ENCODE peak calls at places on chromosomes 2 and 18, in six cellular contexts. H is HCT116, W is HepG2, E is K562, U is GM12878, S is SK-N-SH. V is an unnamed sample.
A peak's percentile ranks its signal among the peaks of the same experiment; 100 is the strongest.

GRCh38 chr2:165113414-165113813 is 90.4 kb downstream of the SCN3A start:
- DNase-seq in H (no peak), W (no peak), E (no peak), U (no peak), S (peak; percentile 30), V (no peak)

GRCh38 chr2:215301994-215302393 is 9.9 kb upstream of the ATIC start:
- DNase-seq in H (no peak), W (no peak), E (no peak), U (no peak), S (no peak), V (no peak)

GRCh38 chr2:85537600-85538506 is 1.1 kb upstream of the MAT2A start:
- DNase-seq in H (no peak), W (peak; percentile 78), E (peak; percentile 32), U (no peak), S (peak; percentile 72), V (peak; percentile 56)

GRCh38 chr2:37634914-37635358 is 36.5 kb downstream of the CDC42EP3 start:
- DNase-seq in H (no peak), W (no peak), E (no peak), U (no peak), S (no peak), V (no peak)

GRCh38 chr18:47613929-47614328 is 316.5 kb downstream of the SMAD2 start:
- DNase-seq in H (no peak), W (no peak), E (no peak), U (no peak), S (no peak), V (no peak)

GRCh38 chr2:75465317-75465998 is 95.3 kb downstream of the EVA1A start:
- DNase-seq in H (no peak), W (peak; percentile 61), E (no peak), U (no peak), S (peak; percentile 15), V (no peak)

GRCh38 chr2:160205511-160205910 is 5.4 kb upstream of the ITGB6 start:
- DNase-seq in H (peak; percentile 99), W (peak; percentile 36), E (no peak), U (no peak), S (no peak), V (no peak)

GRCh38 chr2:111250448-111251030 is 129.8 kb downstream of the BCL2L11 start:
- DNase-seq in H (no peak), W (peak; percentile 40), E (no peak), U (no peak), S (no peak), V (no peak)

GRCh38 chr18:54119524-54120019 is 104.9 kb downstream of the MBD2 start:
- DNase-seq in H (peak; percentile 55), W (peak; percentile 55), E (peak; percentile 18), U (peak; percentile 59), S (peak; percentile 30), V (peak; percentile 54)

GRCh38 chr2:95314964-95315611 is 17.9 kb downstream of the KCNIP3 start:
- DNase-seq in H (peak; percentile 32), W (peak; percentile 36), E (peak; percentile 44), U (no peak), S (peak; percentile 85), V (peak; percentile 23)

GRCh38 chr18:36561046-36561445 is 263.5 kb downstream of the FHOD3 start:
- DNase-seq in H (no peak), W (no peak), E (peak; percentile 3), U (no peak), S (no peak), V (no peak)

DNA sequence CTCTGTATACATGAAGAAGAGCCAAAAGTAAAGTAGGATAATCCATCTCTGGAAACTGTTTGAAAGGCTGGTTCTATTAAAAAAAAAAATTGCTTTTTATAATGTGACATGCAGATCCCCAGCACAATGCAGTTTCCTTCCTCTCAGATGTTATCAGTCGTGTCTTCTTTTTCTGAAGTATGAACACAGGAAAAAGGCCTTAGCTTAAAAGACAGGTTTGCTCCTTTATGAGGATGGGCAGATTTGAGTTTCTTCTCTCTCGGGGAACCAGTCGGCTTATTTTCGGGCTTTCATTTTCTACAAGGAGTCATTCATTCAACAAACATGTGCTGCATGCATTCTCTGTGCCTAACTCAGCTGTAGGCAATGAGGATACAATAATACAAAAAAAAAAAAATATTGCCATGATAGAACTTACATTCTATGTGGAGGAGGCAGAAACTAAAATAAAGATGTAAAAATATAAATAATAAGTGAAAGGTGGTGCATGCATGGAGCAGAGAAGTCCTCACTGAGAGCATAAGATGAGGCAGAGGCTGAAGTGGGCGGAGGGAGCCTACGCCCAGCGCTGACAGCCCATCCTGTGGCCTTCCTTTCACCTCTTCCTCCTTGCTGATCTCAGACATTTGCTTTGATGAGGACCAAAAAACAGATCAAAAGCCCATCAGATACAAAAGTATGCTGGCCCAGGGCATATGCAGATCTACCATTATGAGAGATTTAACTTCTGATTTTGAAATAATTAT is at the start of gene CD226:
- DNase-seq in H (no peak), W (no peak), E (no peak), U (no peak), S (no peak), V (no peak)
- H3K9ac ChIP-seq in H (no peak within 1 kb of the TSS), W (no peak within 1 kb of the TSS), E (no peak within 1 kb of the TSS), U (peak within 1 kb of the TSS; percentile 73), S (no peak within 1 kb of the TSS), V (no peak within 1 kb of the TSS)

GRCh38 chr2:237913193-237913917 is 53.5 kb upstream of the UBE2F start:
- DNase-seq in H (no peak), W (no peak), E (no peak), U (no peak), S (no peak), V (no peak)

GRCh38 chr2:237917696-237918374 is 49.0 kb upstream of the UBE2F start:
- DNase-seq in H (no peak), W (no peak), E (no peak), U (no peak), S (no peak), V (no peak)

GRCh38 chr2:237916296-237916695 is 50.5 kb upstream of the UBE2F start:
- DNase-seq in H (no peak), W (no peak), E (no peak), U (no peak), S (no peak), V (no peak)

GRCh38 chr2:237912271-237913192 is 53.1 kb downstream of the RAMP1 start:
- DNase-seq in H (no peak), W (no peak), E (no peak), U (no peak), S (no peak), V (no peak)

GRCh38 chr2:237915576-237915975 is 51.2 kb upstream of the UBE2F start:
- DNase-seq in H (no peak), W (no peak), E (no peak), U (no peak), S (no peak), V (no peak)
- TF ChIP-seq MAX in H (no peak), W (no peak), E (no peak), U (no peak), S (no peak), V (no peak)

GRCh38 chr2:69767034-69767433 is 25.1 kb downstream of the ANXA4 start:
- DNase-seq in H (no peak), W (no peak), E (no peak), U (no peak), S (no peak), V (no peak)

GRCh38 chr2:69766014-69766413 is 24.1 kb downstream of the ANXA4 start:
- DNase-seq in H (no peak), W (no peak), E (no peak), U (no peak), S (no peak), V (no peak)

GRCh38 chr2:69768217-69768616 is 26.3 kb downstream of the ANXA4 start:
- DNase-seq in H (no peak), W (no peak), E (no peak), U (no peak), S (no peak), V (no peak)

GRCh38 chr2:69764286-69765058 is 22.5 kb downstream of the ANXA4 start:
- DNase-seq in H (no peak), W (peak; percentile 82), E (no peak), U (no peak), S (no peak), V (no peak)

DNA sequence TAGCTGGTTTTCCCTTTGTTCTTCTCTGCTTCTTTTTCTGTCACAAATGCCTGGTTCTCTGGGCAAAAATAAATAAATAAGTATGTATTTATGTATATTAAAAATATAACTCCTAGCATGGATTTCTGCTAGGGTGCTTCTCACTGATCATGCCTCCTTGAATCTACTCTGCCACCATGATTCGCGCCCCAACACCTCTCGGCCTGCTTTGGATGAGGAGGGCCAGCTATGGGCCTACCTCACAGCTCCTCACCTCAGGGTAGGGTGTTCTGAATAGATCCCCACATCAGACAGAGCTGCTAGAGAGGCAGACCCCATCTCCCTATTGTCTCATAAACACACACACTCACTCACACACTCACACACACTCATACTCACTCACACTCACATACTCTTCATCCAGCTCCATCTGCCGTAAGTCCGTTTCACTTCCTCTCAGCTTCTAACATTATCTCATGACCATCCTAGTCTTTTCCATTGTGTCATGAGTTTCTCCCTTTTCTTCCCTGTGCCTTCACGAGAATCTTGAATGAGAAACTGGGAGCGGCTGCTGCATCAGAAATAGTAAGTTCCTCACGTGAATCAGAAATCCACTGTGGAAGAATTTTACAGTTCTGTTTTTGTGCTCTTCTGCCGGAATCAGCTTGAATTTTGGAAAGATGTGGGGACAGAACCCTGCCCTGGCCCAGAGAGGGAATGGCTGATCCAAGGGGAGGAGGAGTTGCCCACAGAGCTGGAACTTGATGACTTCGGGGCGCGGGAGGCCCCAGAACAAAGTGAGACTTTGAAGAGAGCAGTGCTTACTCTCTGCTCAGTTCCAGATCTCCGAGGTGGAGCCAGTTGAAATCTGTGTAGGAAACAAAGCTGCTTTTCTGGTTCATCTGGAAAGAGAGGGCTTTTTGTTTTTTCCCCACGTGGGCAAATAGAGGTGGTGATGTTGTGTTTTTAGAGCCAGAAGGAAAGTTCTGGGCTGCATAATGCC is 20.9 kb downstream of the ANXA4 start:
- DNase-seq in H (no peak), W (no peak), E (no peak), U (no peak), S (no peak), V (no peak)
- TF ChIP-seq RAD21 in H (no peak), W (no peak), E (no peak), U (no peak), S (no peak), V (no peak)

GRCh38 chr2:223908304-223909047 is 36.7 kb downstream of the WDFY1 start:
- DNase-seq in H (no peak), W (peak; percentile 97), E (no peak), U (no peak), S (no peak), V (no peak)

GRCh38 chr2:223914349-223914748 is 30.8 kb downstream of the WDFY1 start:
- DNase-seq in H (no peak), W (no peak), E (no peak), U (no peak), S (no peak), V (no peak)

GRCh38 chr2:223905996-223906395 is 39.1 kb downstream of the WDFY1 start:
- DNase-seq in H (no peak), W (no peak), E (no peak), U (no peak), S (no peak), V (no peak)

DNA sequence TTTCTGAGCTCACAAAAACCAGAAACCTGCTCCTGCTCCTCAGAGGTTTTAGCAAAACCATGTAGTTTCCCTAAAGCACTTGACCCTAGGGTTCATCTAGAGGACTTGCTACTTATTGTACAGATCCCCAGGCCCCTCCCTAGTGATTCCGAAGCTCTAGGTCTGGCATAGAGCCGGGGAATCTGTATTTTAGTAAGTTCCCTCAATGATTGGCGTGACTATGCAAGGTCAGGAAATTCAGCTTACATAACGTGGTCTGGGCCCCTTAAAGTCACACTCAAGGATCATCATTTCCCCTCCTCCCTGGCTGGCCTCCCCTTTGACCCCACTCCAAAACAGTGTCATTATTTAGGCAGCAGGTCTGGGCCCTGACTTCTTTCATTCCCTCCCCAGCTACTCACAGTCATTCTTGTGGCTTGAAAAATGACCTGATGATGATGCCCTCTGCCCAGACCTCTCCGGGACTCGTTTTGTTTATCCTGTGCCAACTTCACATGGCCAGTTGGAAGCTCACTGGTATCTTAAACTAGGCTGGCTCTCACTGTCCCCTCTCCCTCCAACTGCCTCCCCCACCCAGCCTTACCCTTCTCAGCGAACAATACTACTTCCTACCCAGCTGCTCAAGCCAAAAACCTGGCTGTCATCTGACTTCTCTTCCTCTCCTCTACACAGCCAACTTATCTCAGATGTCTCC is 35.9 kb downstream of the WDFY1 start:
- DNase-seq in H (no peak), W (peak; percentile 50), E (no peak), U (no peak), S (no peak), V (no peak)
- H3K9ac ChIP-seq in H (no peak overlapping the region), W (peak overlapping the region; percentile 31), E (no peak overlapping the region), U (no peak overlapping the region), S (no peak overlapping the region), V (no peak overlapping the region)

V was measured in H1.